ENCODE peak calls at places on chromosomes 6 and 20, in seven cellular contexts. One of them, this sample, is unnamed.

GRCh38 chr6:29792123-29793035 is 35.2 kb upstream of the HLA-G start:
- DNase-seq in ovary: peak; percentile 69
- DNase-seq in sigmoid colon: peak; percentile 84
- DNase-seq in A549: no peak
- DNase-seq in SK-N-SH: peak; percentile 43
- DNase-seq in tibial nerve: peak; percentile 40
- DNase-seq in H1: peak; percentile 92
- DNase-seq in this sample: peak; percentile 64

GRCh38 chr6:52839124-52840055 is 1.2 kb downstream of the GSTA5 start:
- DNase-seq in A549: peak; percentile 76
- DNase-seq in SK-N-SH: peak; percentile 68
- DNase-seq in sigmoid colon: no peak
- DNase-seq in H1: peak; percentile 82
- DNase-seq in tibial nerve: peak; percentile 18
- DNase-seq in ovary: no peak
- DNase-seq in this sample: peak; percentile 59

GRCh38 chr6:154981071-154981373 is 14.1 kb upstream of the TIAM2 start:
- DNase-seq in H1: no peak
- DNase-seq in tibial nerve: no peak
- DNase-seq in ovary: no peak
- DNase-seq in sigmoid colon: no peak
- DNase-seq in A549: no peak
- DNase-seq in SK-N-SH: no peak
- DNase-seq in this sample: peak; percentile 53

GRCh38 chr20:2394411-2395055 is 13.8 kb downstream of the TGM6 start:
- DNase-seq in ovary: no peak
- DNase-seq in H1: no peak
- DNase-seq in A549: no peak
- DNase-seq in sigmoid colon: no peak
- DNase-seq in SK-N-SH: no peak
- DNase-seq in tibial nerve: no peak
- DNase-seq in this sample: no peak

GRCh38 chr20:57020364-57020763 is 246.1 kb downstream of the BMP7 start:
- DNase-seq in tibial nerve: no peak
- DNase-seq in H1: no peak
- DNase-seq in ovary: no peak
- DNase-seq in SK-N-SH: no peak
- DNase-seq in A549: no peak
- DNase-seq in sigmoid colon: no peak
- DNase-seq in this sample: no peak

GRCh38 chr6:53258774-53259155 is 90.0 kb downstream of the ELOVL5 start:
- DNase-seq in tibial nerve: no peak
- DNase-seq in ovary: no peak
- DNase-seq in A549: no peak
- DNase-seq in H1: no peak
- DNase-seq in SK-N-SH: no peak
- DNase-seq in sigmoid colon: no peak
- DNase-seq in this sample: no peak

GRCh38 chr6:159760602-159761057 is 1.2 kb upstream of the ACAT2 start:
- DNase-seq in H1: peak; percentile 52
- DNase-seq in ovary: no peak
- DNase-seq in tibial nerve: no peak
- DNase-seq in sigmoid colon: no peak
- DNase-seq in SK-N-SH: no peak
- DNase-seq in A549: peak; percentile 16
- DNase-seq in this sample: no peak

GRCh38 chr6:75076009-75076408 is 129.8 kb downstream of the COL12A1 start:
- DNase-seq in tibial nerve: no peak
- DNase-seq in H1: no peak
- DNase-seq in A549: no peak
- DNase-seq in SK-N-SH: no peak
- DNase-seq in sigmoid colon: no peak
- DNase-seq in ovary: no peak
- DNase-seq in this sample: no peak

GRCh38 chr6:33066917-33067521 is 6.4 kb downstream of the HLA-DPA1 start:
- DNase-seq in SK-N-SH: no peak
- DNase-seq in H1: no peak
- DNase-seq in sigmoid colon: no peak
- DNase-seq in A549: no peak
- DNase-seq in tibial nerve: no peak
- DNase-seq in ovary: no peak
- DNase-seq in this sample: no peak

GRCh38 chr6:166351715-166352285 is 9.5 kb upstream of the SFT2D1 start:
- DNase-seq in A549: no peak
- DNase-seq in tibial nerve: peak; percentile 13
- DNase-seq in SK-N-SH: no peak
- DNase-seq in H1: no peak
- DNase-seq in ovary: no peak
- DNase-seq in sigmoid colon: no peak
- DNase-seq in this sample: no peak

GRCh38 chr6:155297669-155298068 is 16.6 kb downstream of the TFB1M start:
- DNase-seq in H1: no peak
- DNase-seq in ovary: no peak
- DNase-seq in sigmoid colon: no peak
- DNase-seq in tibial nerve: no peak
- DNase-seq in SK-N-SH: no peak
- DNase-seq in A549: no peak
- DNase-seq in this sample: no peak

GRCh38 chr6:13486679-13487121 is 700 bp downstream of the GFOD1 start:
- DNase-seq in A549: peak; percentile 50
- DNase-seq in tibial nerve: peak; percentile 29
- DNase-seq in ovary: peak; percentile 57
- DNase-seq in H1: peak; percentile 74
- DNase-seq in sigmoid colon: peak; percentile 86
- DNase-seq in SK-N-SH: peak; percentile 75
- DNase-seq in this sample: peak; percentile 45

GRCh38 chr20:6164421-6165341 is 41.9 kb upstream of the FERMT1 start:
- DNase-seq in H1: no peak
- DNase-seq in A549: no peak
- DNase-seq in sigmoid colon: no peak
- DNase-seq in SK-N-SH: no peak
- DNase-seq in tibial nerve: peak; percentile 19
- DNase-seq in ovary: no peak
- DNase-seq in this sample: no peak

GRCh38 chr20:19947611-19948264 is 69.4 kb upstream of the NAA20 start:
- DNase-seq in H1: no peak
- DNase-seq in ovary: no peak
- DNase-seq in SK-N-SH: no peak
- DNase-seq in tibial nerve: no peak
- DNase-seq in sigmoid colon: no peak
- DNase-seq in A549: no peak
- DNase-seq in this sample: peak; percentile 50

GRCh38 chr6:106476326-106477105 is 116.0 kb downstream of the CRYBG1 start:
- DNase-seq in H1: no peak
- DNase-seq in SK-N-SH: no peak
- DNase-seq in ovary: no peak
- DNase-seq in tibial nerve: no peak
- DNase-seq in sigmoid colon: no peak
- DNase-seq in A549: no peak
- DNase-seq in this sample: no peak

GRCh38 chr6:146990284-146990683 is 213.9 kb upstream of the STXBP5 start:
- DNase-seq in A549: peak; percentile 28
- DNase-seq in SK-N-SH: no peak
- DNase-seq in tibial nerve: no peak
- DNase-seq in sigmoid colon: no peak
- DNase-seq in ovary: no peak
- DNase-seq in H1: no peak
- DNase-seq in this sample: no peak

GRCh38 chr6:146985966-146986365 is 218.3 kb upstream of the STXBP5 start:
- DNase-seq in ovary: no peak
- DNase-seq in SK-N-SH: no peak
- DNase-seq in H1: no peak
- DNase-seq in tibial nerve: no peak
- DNase-seq in A549: no peak
- DNase-seq in sigmoid colon: no peak
- DNase-seq in this sample: no peak

GRCh38 chr6:146985111-146985510 is 219.1 kb upstream of the STXBP5 start:
- DNase-seq in sigmoid colon: no peak
- DNase-seq in ovary: no peak
- DNase-seq in H1: no peak
- DNase-seq in tibial nerve: no peak
- DNase-seq in A549: peak; percentile 57
- DNase-seq in SK-N-SH: no peak
- DNase-seq in this sample: no peak

GRCh38 chr6:146997062-146997461 is 207.2 kb upstream of the STXBP5 start:
- DNase-seq in ovary: no peak
- DNase-seq in A549: peak; percentile 33
- DNase-seq in H1: no peak
- DNase-seq in SK-N-SH: no peak
- DNase-seq in tibial nerve: no peak
- DNase-seq in sigmoid colon: no peak
- DNase-seq in this sample: no peak

DNA sequence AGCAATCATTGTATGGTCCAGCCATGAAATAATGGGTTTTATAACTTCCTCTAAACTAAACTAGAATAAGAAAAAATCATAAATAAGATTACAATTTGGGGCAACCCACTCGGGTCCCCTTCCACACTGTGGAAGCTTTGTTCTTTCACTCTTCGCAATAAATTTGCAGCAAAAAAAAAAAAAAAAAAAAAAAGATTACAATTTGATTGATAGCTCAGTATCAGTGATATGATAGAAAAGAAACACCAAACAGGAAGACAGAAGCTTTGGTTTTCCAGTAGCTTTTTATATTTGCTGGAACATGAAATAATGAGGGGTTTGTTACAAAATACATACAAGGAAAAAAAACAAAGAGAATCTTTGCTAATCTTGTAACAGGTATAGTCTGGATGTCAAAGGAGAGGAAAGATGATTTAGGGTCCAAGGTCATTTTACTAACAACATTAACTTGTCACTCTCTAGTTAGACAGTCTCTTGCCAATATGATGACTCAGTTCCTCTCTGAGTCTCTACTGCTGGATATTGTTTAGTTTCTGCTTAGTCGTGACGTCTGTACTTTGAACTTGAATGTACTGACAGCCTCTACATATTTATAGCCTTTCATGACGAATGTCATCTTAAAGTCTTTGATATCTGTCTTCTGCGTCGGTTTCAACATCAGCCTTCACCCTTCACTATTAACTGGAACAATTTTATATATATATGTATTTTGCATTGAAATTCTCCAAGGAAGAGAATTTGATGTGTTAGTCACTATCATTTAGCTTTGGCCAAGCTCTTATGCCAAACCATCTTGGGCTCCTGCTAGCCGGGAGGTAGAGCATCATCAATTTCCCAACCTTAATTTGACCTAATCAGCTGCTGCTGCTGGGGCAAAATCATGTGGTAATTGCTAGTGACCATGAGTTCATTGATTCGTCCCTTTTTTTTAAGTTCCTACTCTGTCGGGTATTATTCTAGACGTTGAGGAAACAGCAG is 213.1 kb upstream of the STXBP5 start:
- DNase-seq in sigmoid colon: no peak
- DNase-seq in ovary: no peak
- DNase-seq in H1: no peak
- DNase-seq in SK-N-SH: no peak
- DNase-seq in A549: peak; percentile 82
- DNase-seq in tibial nerve: no peak
- DNase-seq in this sample: no peak
- TF ChIP-seq EP300 in sigmoid colon: no peak
- TF ChIP-seq EP300 in ovary: no peak
- TF ChIP-seq EP300 in H1: no peak
- TF ChIP-seq EP300 in SK-N-SH: no peak
- TF ChIP-seq EP300 in A549: peak; percentile 95
- TF ChIP-seq EP300 in tibial nerve: no peak
- TF ChIP-seq EP300 in this sample: no peak

DNA sequence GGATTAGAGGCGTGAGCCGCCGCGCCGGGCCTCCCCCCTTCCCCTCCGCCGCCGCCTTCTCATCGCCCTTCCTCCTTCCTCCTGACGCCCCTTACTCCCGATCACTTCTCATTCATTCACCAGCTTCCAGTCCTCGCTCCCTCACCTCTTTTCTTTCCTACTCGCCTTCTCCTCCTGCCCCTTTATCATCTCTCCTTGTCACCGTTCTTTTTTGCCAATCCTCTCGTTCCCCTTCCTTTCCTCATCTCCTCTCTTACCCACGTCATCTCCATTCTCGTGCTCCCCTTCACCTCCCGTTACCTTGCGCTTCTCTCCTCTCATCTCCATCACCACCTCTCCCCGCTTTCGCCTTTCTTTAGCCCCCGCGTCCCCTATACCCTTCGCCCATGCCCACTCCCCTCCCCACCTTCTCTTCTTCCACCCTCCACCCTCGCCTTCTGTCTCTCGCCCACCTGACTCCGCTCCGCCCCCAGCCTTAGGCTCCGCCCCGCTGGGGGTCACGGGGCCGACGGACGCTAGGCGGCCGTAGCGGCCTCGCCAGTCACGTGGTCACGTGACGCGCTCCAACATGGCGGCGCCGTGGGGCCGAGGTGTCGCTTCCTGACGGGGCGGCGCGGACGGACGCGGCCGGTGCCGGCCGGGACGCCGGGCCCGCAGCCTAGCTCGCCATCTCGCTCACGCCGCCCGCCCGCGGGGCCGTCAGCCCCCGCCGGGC is at the start of gene ARFGEF2:
- DNase-seq in tibial nerve: peak; percentile 92
- DNase-seq in sigmoid colon: peak; percentile 94
- DNase-seq in SK-N-SH: peak; percentile 99
- DNase-seq in H1: peak; percentile 96
- DNase-seq in ovary: peak; percentile 96
- DNase-seq in A549: peak; percentile 91
- DNase-seq in this sample: peak; percentile 93
- TF ChIP-seq CTCF in tibial nerve: peak; percentile 58
- TF ChIP-seq CTCF in sigmoid colon: no peak
- TF ChIP-seq CTCF in SK-N-SH: no peak
- TF ChIP-seq CTCF in H1: no peak
- TF ChIP-seq CTCF in ovary: no peak
- TF ChIP-seq CTCF in A549: no peak
- TF ChIP-seq CTCF in this sample: no peak

GRCh38 chr20:3814928-3815495 is 5.3 kb upstream of the AP5S1 start:
- DNase-seq in tibial nerve: no peak
- DNase-seq in ovary: no peak
- DNase-seq in A549: no peak
- DNase-seq in H1: no peak
- DNase-seq in SK-N-SH: no peak
- DNase-seq in sigmoid colon: peak; percentile 64
- DNase-seq in this sample: no peak
- H3K9me3 ChIP-seq in tibial nerve: no peaks in the 10 kb centered on the region
- H3K9me3 ChIP-seq in ovary: no peaks in the 10 kb centered on the region
- H3K9me3 ChIP-seq in A549: no peaks in the 10 kb centered on the region
- H3K9me3 ChIP-seq in H1: no peaks in the 10 kb centered on the region
- H3K9me3 ChIP-seq in SK-N-SH: no peaks in the 10 kb centered on the region
- H3K9me3 ChIP-seq in sigmoid colon: no peaks in the 10 kb centered on the region
- H3K9me3 ChIP-seq in this sample: no peaks in the 10 kb centered on the region

GRCh38 chr6:16544006-16544405 is 217.3 kb downstream of the ATXN1 start:
- DNase-seq in tibial nerve: no peak
- DNase-seq in H1: no peak
- DNase-seq in ovary: no peak
- DNase-seq in A549: no peak
- DNase-seq in SK-N-SH: no peak
- DNase-seq in sigmoid colon: no peak
- DNase-seq in this sample: no peak
- TF ChIP-seq EP300 in tibial nerve: peak; percentile 27
- TF ChIP-seq EP300 in H1: no peak
- TF ChIP-seq EP300 in ovary: no peak
- TF ChIP-seq EP300 in A549: no peak
- TF ChIP-seq EP300 in SK-N-SH: no peak
- TF ChIP-seq EP300 in sigmoid colon: no peak
- TF ChIP-seq EP300 in this sample: no peak

This sample was measured in stomach.